ENCODE peak calls at places on chromosome 15, in six cellular contexts. C is fibroblast of pulmonary artery, O is Panc1, X is body of pancreas, J is HL-60, M is PC-9. L is an unnamed sample.

GRCh38 chr15:71252036-71252898 is 137.0 kb downstream of the THSD4 start:
- DNase-seq in J (no peak), O (no peak), C (peak), M (peak), X (no peak), L (peak)

GRCh38 chr15:68209272-68209671 is 4.1 kb upstream of the CALML4 start:
- DNase-seq in C (no peak), O (no peak), J (no peak), M (no peak), X (no peak), L (no peak)

GRCh38 chr15:67085818-67086649 is 20.6 kb downstream of the SMAD3 start:
- DNase-seq in C (peak), J (peak), X (no peak), O (no peak), M (peak), L (peak)

GRCh38 chr15:82045179-82045891 is 483 bp downstream of the MEX3B start:
- DNase-seq in X (peak), J (peak), M (no peak), O (no peak), C (peak), L (peak)

GRCh38 chr15:52163321-52164190 is 27.6 kb downstream of the GNB5 start:
- DNase-seq in M (no peak), O (no peak), C (no peak), J (no peak), X (no peak), L (no peak)

GRCh38 chr15:98841419-98841970 is 166.1 kb downstream of the PGPEP1L start:
- DNase-seq in J (no peak), M (no peak), X (no peak), C (no peak), O (no peak), L (peak)

GRCh38 chr15:58539548-58539947 is 107.8 kb downstream of the LIPC start:
- DNase-seq in J (no peak), C (no peak), O (no peak), M (no peak), X (no peak), L (no peak)

GRCh38 chr15:68775671-68776476 is 44.8 kb downstream of the ANP32A start:
- DNase-seq in O (no peak), M (no peak), C (peak), X (peak), J (no peak), L (peak)

GRCh38 chr15:77629070-77630030 is 3.4 kb downstream of the LINGO1 start:
- DNase-seq in O (no peak), C (no peak), M (no peak), X (no peak), J (no peak), L (no peak)

GRCh38 chr15:46848704-46849103 is 868.6 kb upstream of the SEMA6D start:
- DNase-seq in J (no peak), X (no peak), O (no peak), C (peak), M (no peak), L (peak)

GRCh38 chr15:37792351-37792750 is 142.1 kb upstream of the TMCO5A start:
- DNase-seq in C (no peak), M (no peak), X (no peak), J (no peak), O (no peak), L (no peak)

GRCh38 chr15:37794947-37795346 is 139.5 kb upstream of the TMCO5A start:
- DNase-seq in M (no peak), J (no peak), O (no peak), C (no peak), X (no peak), L (no peak)

GRCh38 chr15:37791693-37792092 is 142.7 kb upstream of the TMCO5A start:
- DNase-seq in M (no peak), O (no peak), C (no peak), X (no peak), J (no peak), L (no peak)

GRCh38 chr15:37789881-37790280 is 144.6 kb upstream of the TMCO5A start:
- DNase-seq in X (no peak), O (no peak), M (peak), C (peak), J (no peak), L (peak)

GRCh38 chr15:37793851-37794250 is 140.6 kb upstream of the TMCO5A start:
- DNase-seq in C (peak), M (no peak), X (no peak), J (no peak), O (no peak), L (no peak)
- TF ChIP-seq CTCF in C (peak), M (no peak), X (no peak), J (no peak), O (no peak), L (no peak)

GRCh38 chr15:96341465-96342142 is 11.1 kb downstream of the NR2F2 start:
- DNase-seq in C (peak), X (no peak), M (no peak), O (no peak), J (no peak), L (no peak)

GRCh38 chr15:96338772-96339661 is 8.5 kb downstream of the NR2F2 start:
- DNase-seq in M (no peak), J (no peak), C (peak), X (no peak), O (no peak), L (no peak)

GRCh38 chr15:96340611-96341464 is 10.3 kb downstream of the NR2F2 start:
- DNase-seq in M (no peak), J (no peak), X (no peak), C (peak), O (no peak), L (no peak)

GRCh38 chr15:96339662-96340347 is 9.3 kb downstream of the NR2F2 start:
- DNase-seq in M (no peak), C (peak), X (no peak), J (no peak), O (no peak), L (no peak)

DNA sequence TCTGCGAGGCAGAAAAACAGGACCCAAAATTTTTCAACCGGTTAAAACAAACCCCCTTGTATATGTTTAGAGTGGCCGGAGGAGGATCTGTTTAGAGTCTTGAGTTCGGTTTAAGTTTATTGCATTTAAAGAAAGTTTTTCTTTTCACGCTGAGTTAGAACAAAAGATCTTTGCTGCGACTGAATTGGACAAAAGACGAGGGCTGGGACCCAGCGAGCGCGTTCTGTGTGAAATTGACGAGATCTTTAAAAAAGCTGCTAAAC is 9.8 kb downstream of the NR2F2 start:
- DNase-seq in C (no peak), J (no peak), M (no peak), O (no peak), X (no peak), L (no peak)
- H3K4me3 ChIP-seq in C (peak), J (peak), M (no peak), O (peak), X (peak), L (peak)

GRCh38 chr15:53384417-53384816 is 375.0 kb downstream of the WDR72 start:
- DNase-seq in M (no peak), C (no peak), O (no peak), X (peak), J (peak), L (no peak)
- TF ChIP-seq CTCF in M (peak), C (no peak), O (peak), X (peak), J (no peak), L (no peak)

GRCh38 chr15:101489633-101490407 is at the start of gene PCSK6:
- DNase-seq in X (peak), M (no peak), O (no peak), C (no peak), J (no peak), L (peak)
- H3K4me3 ChIP-seq in X (no peak), M (peak), O (peak), C (no peak), J (peak), L (peak)

GRCh38 chr15:44798815-44799214 is 62.5 kb downstream of the TRIM69 start:
- DNase-seq in M (no peak), O (no peak), J (peak), C (no peak), X (no peak), L (no peak)
- TF ChIP-seq CTCF in M (peak), O (peak), J (no peak), C (peak), X (peak), L (peak)

L was measured in fibroblast of villous mesenchyme.